ENCODE peak calls at places on chromosomes 7 and 10, in five cellular contexts. M is ovary, V is gastrocnemius medialis, E is body of pancreas, A is hepatocyte. Y is an unnamed sample.

GRCh38 chr7:41113663-41114062 is 589.2 kb downstream of the INHBA start:
- DNase-seq in M (no peak), V (no peak), E (no peak), A (no peak), Y (no peak)

GRCh38 chr10:79184141-79184625 is 115.4 kb downstream of the ZMIZ1 start:
- DNase-seq in M (no peak), V (no peak), E (peak; percentile 79), A (peak; percentile 77), Y (no peak)

GRCh38 chr10:130014734-130015695 is 50.9 kb upstream of the EBF3 start:
- DNase-seq in M (no peak), V (no peak), E (no peak), A (peak; percentile 5), Y (no peak)

GRCh38 chr10:89458760-89459159 is 44.4 kb downstream of the IFIT5 start:
- DNase-seq in M (no peak), V (no peak), E (no peak), A (no peak), Y (no peak)

GRCh38 chr10:33703897-33704825 is 369.7 kb upstream of the NRP1 start:
- DNase-seq in M (no peak), V (no peak), E (peak; percentile 17), A (no peak), Y (no peak)

GRCh38 chr10:105656880-105657279 is 1015.8 kb downstream of the SORCS3 start:
- DNase-seq in M (no peak), V (no peak), E (no peak), A (no peak), Y (no peak)

GRCh38 chr10:72790216-72790990 is 98.5 kb downstream of the MCU start:
- DNase-seq in M (no peak), V (no peak), E (no peak), A (no peak), Y (no peak)

GRCh38 chr10:26157734-26158133 is 58.8 kb upstream of the GAD2 start:
- DNase-seq in M (no peak), V (no peak), E (no peak), A (no peak), Y (no peak)

GRCh38 chr7:33733865-33734650 is 171.3 kb upstream of the BMPER start:
- DNase-seq in M (no peak), V (no peak), E (peak; percentile 67), A (peak; percentile 75), Y (no peak)

GRCh38 chr7:42869131-42870020 is 42.5 kb downstream of the C7orf25 start:
- DNase-seq in M (no peak), V (no peak), E (no peak), A (peak; percentile 55), Y (no peak)

GRCh38 chr10:97754726-97755125 is 17.1 kb downstream of the SFRP5 start:
- DNase-seq in M (no peak), V (no peak), E (no peak), A (no peak), Y (no peak)

GRCh38 chr7:3309140-3309539 is 8.1 kb downstream of the SDK1 start:
- DNase-seq in M (no peak), V (no peak), E (no peak), A (no peak), Y (no peak)

GRCh38 chr10:6033954-6034353 is 28.2 kb downstream of the IL2RA start:
- DNase-seq in M (no peak), V (no peak), E (peak; percentile 22), A (no peak), Y (no peak)

GRCh38 chr7:129437190-129437589 is 3.0 kb downstream of the STRIP2 start:
- DNase-seq in M (no peak), V (no peak), E (no peak), A (no peak), Y (no peak)

GRCh38 chr7:45130910-45131309 is 19.4 kb upstream of the TBRG4 start:
- DNase-seq in M (no peak), V (no peak), E (no peak), A (no peak), Y (no peak)

GRCh38 chr7:71846160-71846559 is 566.0 kb downstream of the CALN1 start:
- DNase-seq in M (no peak), V (no peak), E (no peak), A (peak; percentile 47), Y (no peak)

GRCh38 chr10:132974249-132974796 is 32.0 kb upstream of the CFAP46 start:
- DNase-seq in M (no peak), V (no peak), E (no peak), A (no peak), Y (no peak)

GRCh38 chr10:73247509-73248258 is 629 bp upstream of the DNAJC9 start:
- DNase-seq in M (no peak), V (no peak), E (no peak), A (no peak), Y (no peak)

GRCh38 chr10:120479506-120479905 is 22.5 kb downstream of the PLPP4 start:
- DNase-seq in M (no peak), V (no peak), E (no peak), A (no peak), Y (no peak)

GRCh38 chr7:146346096-146346495 is 229.5 kb downstream of the CNTNAP2 start:
- DNase-seq in M (no peak), V (no peak), E (no peak), A (no peak), Y (no peak)

GRCh38 chr7:116628971-116629586 is 42.9 kb upstream of the MET start:
- DNase-seq in M (no peak), V (peak; percentile 55), E (peak; percentile 84), A (peak; percentile 37), Y (no peak)

GRCh38 chr7:2954433-2954853 is 89.2 kb downstream of the CARD11 start:
- DNase-seq in M (no peak), V (no peak), E (no peak), A (no peak), Y (peak; percentile 36)

GRCh38 chr10:103492655-103493261 is 747 bp upstream of the NEURL1 start:
- DNase-seq in M (no peak), V (no peak), E (no peak), A (no peak), Y (no peak)

GRCh38 chr7:8310876-8311275 is 48.9 kb upstream of the ICA1 start:
- DNase-seq in M (no peak), V (no peak), E (no peak), A (no peak), Y (no peak)

GRCh38 chr7:99843808-99844207 is 16.0 kb downstream of the CYP3A43 start:
- DNase-seq in M (no peak), V (no peak), E (no peak), A (no peak), Y (no peak)

GRCh38 chr7:43905209-43905946 is 1.0 kb downstream of the URGCP start:
- DNase-seq in M (peak; percentile 43), V (peak; percentile 7), E (peak; percentile 57), A (peak; percentile 81), Y (no peak)

GRCh38 chr7:14851610-14852009 is 50.9 kb downstream of the DGKB start:
- DNase-seq in M (no peak), V (no peak), E (no peak), A (no peak), Y (no peak)

GRCh38 chr10:19412531-19412930 is 363.9 kb downstream of the MALRD1 start:
- DNase-seq in M (no peak), V (no peak), E (no peak), A (peak; percentile 46), Y (no peak)

GRCh38 chr10:4240641-4241197 is 455.7 kb upstream of the KLF6 start:
- DNase-seq in M (no peak), V (no peak), E (no peak), A (no peak), Y (no peak)

GRCh38 chr10:77975086-77975666 is 48.6 kb upstream of the DLG5 start:
- DNase-seq in M (no peak), V (no peak), E (no peak), A (no peak), Y (no peak)
- H3K27ac ChIP-seq in M (no peak overlapping the region), V (peak overlapping the region; percentile 86), E (no peak overlapping the region), A (no peak overlapping the region), Y (no peak overlapping the region)

GRCh38 chr7:11472646-11473045 is 359.4 kb downstream of the THSD7A start:
- DNase-seq in M (no peak), V (no peak), E (no peak), A (no peak), Y (no peak)

GRCh38 chr7:11473807-11474424 is 358.1 kb downstream of the THSD7A start:
- DNase-seq in M (no peak), V (no peak), E (no peak), A (no peak), Y (no peak)

GRCh38 chr7:11473220-11473619 is 358.8 kb downstream of the THSD7A start:
- DNase-seq in M (no peak), V (no peak), E (no peak), A (no peak), Y (no peak)

GRCh38 chr7:11471255-11471654 is 360.7 kb downstream of the THSD7A start:
- DNase-seq in M (no peak), V (no peak), E (no peak), A (no peak), Y (no peak)

GRCh38 chr7:11474902-11475585 is 357.0 kb downstream of the THSD7A start:
- DNase-seq in M (no peak), V (no peak), E (no peak), A (no peak), Y (no peak)
- TF ChIP-seq CTCF in M (no peak), V (no peak), E (peak; percentile 36), A (no peak), Y (no peak)

DNA sequence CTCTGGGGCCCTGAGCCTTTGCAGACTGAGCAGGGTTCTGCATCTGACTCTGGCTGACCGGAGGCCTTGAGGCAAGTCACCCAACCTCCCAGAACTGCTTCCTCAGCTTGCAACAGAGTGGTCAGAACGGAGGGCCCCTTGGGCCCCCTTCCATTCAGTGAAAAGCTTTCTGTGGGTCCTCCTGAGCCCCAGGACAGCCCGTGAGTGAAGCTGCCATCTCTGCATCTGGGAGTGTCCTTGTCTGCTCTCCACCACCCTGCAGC is 224.7 kb downstream of the DNAJB6 start:
- DNase-seq in M (no peak), V (no peak), E (no peak), A (no peak), Y (no peak)
- H3K9me3 ChIP-seq in M (no peaks in the 10 kb centered on the region), V (no peaks in the 10 kb centered on the region), E (no peaks in the 10 kb centered on the region), A (no peaks in the 10 kb centered on the region), Y (no peaks in the 10 kb centered on the region)

GRCh38 chr10:68074404-68074774 is 694 bp downstream of the HERC4 start:
- DNase-seq in M (no peak), V (no peak), E (no peak), A (no peak), Y (no peak)

GRCh38 chr10:68077026-68077425 is 1.9 kb upstream of the HERC4 start:
- DNase-seq in M (no peak), V (no peak), E (no peak), A (no peak), Y (no peak)

GRCh38 chr10:68074775-68075549 is at the start of gene HERC4:
- DNase-seq in M (peak; percentile 95), V (peak; percentile 94), E (peak; percentile 97), A (peak; percentile 97), Y (peak; percentile 90)

GRCh38 chr10:68073631-68074403 is 1.3 kb downstream of the HERC4 start:
- DNase-seq in M (no peak), V (no peak), E (no peak), A (peak; percentile 11), Y (no peak)

DNA sequence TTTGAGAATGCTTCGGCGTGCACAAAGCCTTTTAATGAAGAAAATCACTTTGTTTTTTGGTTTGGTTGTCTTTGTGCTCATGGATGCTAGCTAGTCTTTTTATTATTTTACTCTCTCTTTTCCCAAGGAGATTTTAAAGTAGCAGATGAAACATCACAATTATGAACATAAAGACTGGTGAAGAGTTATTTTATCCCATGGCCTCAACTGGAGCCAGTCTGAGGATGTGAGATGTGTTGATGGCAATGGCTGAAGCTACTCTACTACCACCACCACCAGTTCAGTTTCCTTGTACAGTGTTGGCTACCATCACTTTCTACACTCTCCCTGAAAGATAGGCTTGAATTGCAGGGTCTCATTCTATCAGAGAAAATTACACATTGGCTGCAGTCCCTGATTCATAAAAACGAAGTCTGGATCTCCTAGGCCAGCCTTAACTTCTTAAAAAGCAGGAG is 494 bp upstream of the HERC4 start:
- DNase-seq in M (no peak), V (no peak), E (no peak), A (no peak), Y (no peak)
- H3K27ac ChIP-seq in M (no peak overlapping the region), V (peak overlapping the region; percentile 99), E (peak overlapping the region; percentile 97), A (peak overlapping the region; percentile 41), Y (peak overlapping the region; percentile 94)

Y was measured in CD4-positive, alpha-beta T cell.